ENCODE peak calls at places on chromosome 3, in five cellular contexts. One of them, this sample, is unnamed.

GRCh38 chr3:52315977-52316764 is at the start of gene DNAH1:
- DNase-seq in epithelial cell of esophagus: no peak
- DNase-seq in breast epithelium: no peak
- DNase-seq in fibroblast of mammary gland: no peak
- DNase-seq in IMR-90: no peak
- DNase-seq in this sample: peak; percentile 16

GRCh38 chr3:35521196-35521595 is 118.1 kb upstream of the ARPP21 start:
- DNase-seq in fibroblast of mammary gland: no peak
- DNase-seq in epithelial cell of esophagus: no peak
- DNase-seq in IMR-90: no peak
- DNase-seq in breast epithelium: no peak
- DNase-seq in this sample: no peak

GRCh38 chr3:131591394-131591990 is 88.7 kb upstream of the MRPL3 start:
- DNase-seq in IMR-90: peak; percentile 36
- DNase-seq in fibroblast of mammary gland: peak; percentile 67
- DNase-seq in breast epithelium: no peak
- DNase-seq in epithelial cell of esophagus: peak; percentile 32
- DNase-seq in this sample: no peak

GRCh38 chr3:157916672-157917071 is 189.5 kb downstream of the SHOX2 start:
- DNase-seq in epithelial cell of esophagus: no peak
- DNase-seq in breast epithelium: no peak
- DNase-seq in IMR-90: no peak
- DNase-seq in fibroblast of mammary gland: peak; percentile 26
- DNase-seq in this sample: no peak

GRCh38 chr3:59820352-59820934 is 770.6 kb upstream of the CFAP20DC start:
- DNase-seq in IMR-90: peak; percentile 61
- DNase-seq in breast epithelium: no peak
- DNase-seq in fibroblast of mammary gland: peak; percentile 83
- DNase-seq in epithelial cell of esophagus: peak; percentile 70
- DNase-seq in this sample: no peak

GRCh38 chr3:126135398-126136076 is 44.8 kb downstream of the ALDH1L1 start:
- DNase-seq in epithelial cell of esophagus: no peak
- DNase-seq in IMR-90: no peak
- DNase-seq in fibroblast of mammary gland: no peak
- DNase-seq in breast epithelium: peak; percentile 43
- DNase-seq in this sample: peak; percentile 53

GRCh38 chr3:12178091-12178820 is 19.5 kb upstream of the TIMP4 start:
- DNase-seq in epithelial cell of esophagus: peak; percentile 43
- DNase-seq in breast epithelium: no peak
- DNase-seq in IMR-90: peak; percentile 58
- DNase-seq in fibroblast of mammary gland: peak; percentile 90
- DNase-seq in this sample: no peak

GRCh38 chr3:169867584-169868211 is 2.0 kb downstream of the LRRC31 start:
- DNase-seq in breast epithelium: no peak
- DNase-seq in IMR-90: no peak
- DNase-seq in fibroblast of mammary gland: no peak
- DNase-seq in epithelial cell of esophagus: no peak
- DNase-seq in this sample: no peak

GRCh38 chr3:29067014-29067413 is 213.9 kb upstream of the RBMS3 start:
- DNase-seq in IMR-90: peak; percentile 57
- DNase-seq in breast epithelium: no peak
- DNase-seq in epithelial cell of esophagus: peak; percentile 86
- DNase-seq in fibroblast of mammary gland: peak; percentile 41
- DNase-seq in this sample: no peak

GRCh38 chr3:145272684-145273083 is 888.3 kb downstream of the PLOD2 start:
- DNase-seq in epithelial cell of esophagus: no peak
- DNase-seq in IMR-90: no peak
- DNase-seq in breast epithelium: no peak
- DNase-seq in fibroblast of mammary gland: peak; percentile 58
- DNase-seq in this sample: no peak

GRCh38 chr3:120471643-120472042 is 20.9 kb upstream of the FSTL1 start:
- DNase-seq in IMR-90: peak; percentile 68
- DNase-seq in breast epithelium: no peak
- DNase-seq in epithelial cell of esophagus: no peak
- DNase-seq in fibroblast of mammary gland: peak; percentile 49
- DNase-seq in this sample: no peak

GRCh38 chr3:120196333-120196732 is 88.7 kb downstream of the GPR156 start:
- DNase-seq in breast epithelium: no peak
- DNase-seq in IMR-90: no peak
- DNase-seq in fibroblast of mammary gland: no peak
- DNase-seq in epithelial cell of esophagus: no peak
- DNase-seq in this sample: no peak

GRCh38 chr3:11240496-11240895 is 31.7 kb upstream of the ATG7 start:
- DNase-seq in breast epithelium: no peak
- DNase-seq in fibroblast of mammary gland: no peak
- DNase-seq in IMR-90: no peak
- DNase-seq in epithelial cell of esophagus: no peak
- DNase-seq in this sample: no peak

GRCh38 chr3:27467545-27467944 is 16.6 kb downstream of the SLC4A7 start:
- DNase-seq in breast epithelium: no peak
- DNase-seq in IMR-90: peak; percentile 61
- DNase-seq in fibroblast of mammary gland: peak; percentile 62
- DNase-seq in epithelial cell of esophagus: peak; percentile 45
- DNase-seq in this sample: no peak

GRCh38 chr3:186466391-186466974 is 77.7 kb downstream of the CRYGS start:
- DNase-seq in breast epithelium: no peak
- DNase-seq in epithelial cell of esophagus: no peak
- DNase-seq in IMR-90: no peak
- DNase-seq in fibroblast of mammary gland: peak; percentile 70
- DNase-seq in this sample: no peak

GRCh38 chr3:187623285-187623814 is 46.8 kb downstream of the SST start:
- DNase-seq in epithelial cell of esophagus: no peak
- DNase-seq in fibroblast of mammary gland: peak; percentile 46
- DNase-seq in breast epithelium: no peak
- DNase-seq in IMR-90: no peak
- DNase-seq in this sample: no peak

GRCh38 chr3:6542795-6543194 is 318.1 kb upstream of the GRM7 start:
- DNase-seq in breast epithelium: no peak
- DNase-seq in epithelial cell of esophagus: no peak
- DNase-seq in IMR-90: no peak
- DNase-seq in fibroblast of mammary gland: no peak
- DNase-seq in this sample: no peak

GRCh38 chr3:17500618-17501017 is 241.8 kb downstream of the TBC1D5 start:
- DNase-seq in IMR-90: peak; percentile 36
- DNase-seq in fibroblast of mammary gland: no peak
- DNase-seq in epithelial cell of esophagus: peak; percentile 47
- DNase-seq in breast epithelium: no peak
- DNase-seq in this sample: no peak

GRCh38 chr3:179068779-179069530 is 2.7 kb downstream of the ZMAT3 start:
- DNase-seq in breast epithelium: no peak
- DNase-seq in fibroblast of mammary gland: peak; percentile 47
- DNase-seq in IMR-90: peak; percentile 40
- DNase-seq in epithelial cell of esophagus: peak; percentile 43
- DNase-seq in this sample: no peak

DNA sequence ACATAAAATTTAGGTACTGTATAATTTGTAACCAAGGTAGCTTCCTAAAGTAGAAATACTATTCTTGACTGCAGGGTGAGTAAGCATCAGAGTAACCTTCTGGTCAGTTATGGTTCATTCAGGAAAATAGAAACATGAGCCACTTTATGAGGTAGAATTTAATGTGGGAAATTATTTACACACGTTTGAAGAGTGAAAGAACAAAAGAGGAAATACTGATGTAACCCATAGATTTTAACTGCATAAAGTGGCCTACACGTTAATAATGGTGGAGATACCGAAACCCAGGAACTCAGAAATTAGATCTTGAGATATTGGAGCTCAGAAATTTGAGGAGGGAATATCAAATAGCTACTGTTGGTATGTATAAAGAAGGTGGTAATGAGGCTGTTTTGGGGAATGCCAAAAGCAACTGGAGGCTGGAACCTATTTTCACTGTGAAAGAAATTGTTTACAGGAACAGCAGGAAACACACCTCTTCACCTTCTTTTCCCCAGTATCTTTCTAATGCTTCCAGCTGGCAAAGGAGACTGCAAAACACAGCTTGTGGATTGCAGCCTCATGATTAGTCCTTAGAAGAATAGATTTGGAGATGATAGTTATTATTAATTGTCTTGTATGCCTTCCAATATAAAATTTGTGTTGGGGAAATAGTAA is 216.1 kb downstream of the DOCK3 start:
- DNase-seq in IMR-90: no peak
- DNase-seq in fibroblast of mammary gland: no peak
- DNase-seq in breast epithelium: no peak
- DNase-seq in epithelial cell of esophagus: no peak
- DNase-seq in this sample: no peak
- H3K4me3 ChIP-seq in IMR-90: no peak overlapping the region
- H3K4me3 ChIP-seq in fibroblast of mammary gland: no peak overlapping the region
- H3K4me3 ChIP-seq in breast epithelium: no peak overlapping the region
- H3K4me3 ChIP-seq in epithelial cell of esophagus: no peak overlapping the region
- H3K4me3 ChIP-seq in this sample: no peak overlapping the region

GRCh38 chr3:56813656-56813965 is 11.9 kb upstream of the ARHGEF3 start:
- DNase-seq in fibroblast of mammary gland: no peak
- DNase-seq in epithelial cell of esophagus: no peak
- DNase-seq in breast epithelium: no peak
- DNase-seq in IMR-90: no peak
- DNase-seq in this sample: no peak
- H3K4me3 ChIP-seq in fibroblast of mammary gland: no peak overlapping the region
- H3K4me3 ChIP-seq in epithelial cell of esophagus: no peak overlapping the region
- H3K4me3 ChIP-seq in breast epithelium: no peak overlapping the region
- H3K4me3 ChIP-seq in IMR-90: no peak overlapping the region
- H3K4me3 ChIP-seq in this sample: no peak overlapping the region

DNA sequence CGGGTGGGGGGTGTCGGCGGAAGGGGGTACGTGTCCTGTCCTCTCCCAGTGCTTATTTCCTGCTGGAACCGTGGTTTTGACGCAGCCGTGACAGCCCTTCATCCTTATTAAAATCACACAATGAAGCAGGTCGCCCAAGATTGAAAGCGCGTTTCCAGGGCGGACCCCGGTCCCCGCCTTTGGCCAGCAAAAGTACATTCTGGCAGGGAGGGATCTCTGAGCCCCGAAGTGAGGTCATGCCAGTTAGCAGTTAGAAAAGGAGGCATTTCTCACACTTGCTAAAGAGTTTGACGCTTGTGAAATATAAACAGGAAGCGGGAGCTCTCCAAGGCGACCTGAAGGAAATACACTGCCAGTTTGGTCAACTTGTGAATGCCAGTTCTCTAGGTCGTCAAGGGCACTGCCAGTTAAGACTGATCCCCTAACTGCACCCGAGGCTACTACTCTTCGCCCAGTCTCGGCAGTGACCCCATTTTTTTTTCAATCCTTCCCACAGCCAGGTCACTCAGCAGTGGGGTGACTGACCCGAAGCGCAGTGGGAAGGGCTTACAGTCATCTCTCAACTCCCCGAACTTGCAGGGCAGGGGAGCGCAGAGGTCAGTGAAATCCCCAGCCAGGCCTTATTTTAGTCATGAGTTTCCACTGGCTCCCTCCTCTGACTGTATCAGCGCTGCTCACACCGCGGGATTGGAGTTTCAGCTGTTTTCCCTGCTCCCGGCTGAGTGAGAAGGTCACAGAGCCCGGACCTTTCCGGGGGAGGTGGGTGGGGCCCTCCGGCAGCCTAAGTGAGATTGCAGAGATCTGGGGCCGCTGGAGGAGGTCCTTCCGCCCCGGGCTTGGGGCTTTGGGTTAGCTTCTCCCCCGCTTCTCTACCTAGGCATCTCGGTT is 2.0 kb upstream of the BHLHE40 start:
- DNase-seq in breast epithelium: peak; percentile 79
- DNase-seq in fibroblast of mammary gland: peak; percentile 95
- DNase-seq in IMR-90: peak; percentile 84
- DNase-seq in epithelial cell of esophagus: peak; percentile 83
- DNase-seq in this sample: peak; percentile 90
- H3K4me3 ChIP-seq in breast epithelium: peak overlapping the region; percentile 95
- H3K4me3 ChIP-seq in fibroblast of mammary gland: peak overlapping the region; percentile 56
- H3K4me3 ChIP-seq in IMR-90: peak overlapping the region; percentile 55
- H3K4me3 ChIP-seq in epithelial cell of esophagus: peak overlapping the region; percentile 43
- H3K4me3 ChIP-seq in this sample: peak overlapping the region; percentile 45

GRCh38 chr3:196737655-196738054 is 2.0 kb upstream of the PAK2 start:
- DNase-seq in epithelial cell of esophagus: no peak
- DNase-seq in IMR-90: no peak
- DNase-seq in breast epithelium: no peak
- DNase-seq in fibroblast of mammary gland: no peak
- DNase-seq in this sample: no peak
- H3K4me3 ChIP-seq in epithelial cell of esophagus: no peak overlapping the region
- H3K4me3 ChIP-seq in IMR-90: no peak overlapping the region
- H3K4me3 ChIP-seq in breast epithelium: no peak overlapping the region
- H3K4me3 ChIP-seq in fibroblast of mammary gland: no peak overlapping the region
- H3K4me3 ChIP-seq in this sample: no peak overlapping the region

GRCh38 chr3:62151591-62151990 is 221.8 kb downstream of the FEZF2 start:
- DNase-seq in breast epithelium: no peak
- DNase-seq in fibroblast of mammary gland: peak; percentile 20
- DNase-seq in epithelial cell of esophagus: no peak
- DNase-seq in IMR-90: peak; percentile 43
- DNase-seq in this sample: no peak

GRCh38 chr3:62149539-62149938 is 223.8 kb downstream of the FEZF2 start:
- DNase-seq in epithelial cell of esophagus: peak; percentile 4
- DNase-seq in IMR-90: no peak
- DNase-seq in fibroblast of mammary gland: no peak
- DNase-seq in breast epithelium: no peak
- DNase-seq in this sample: no peak

GRCh38 chr3:62153231-62153630 is 220.1 kb downstream of the FEZF2 start:
- DNase-seq in fibroblast of mammary gland: no peak
- DNase-seq in epithelial cell of esophagus: no peak
- DNase-seq in IMR-90: no peak
- DNase-seq in breast epithelium: no peak
- DNase-seq in this sample: no peak

GRCh38 chr3:62154457-62155148 is 218.7 kb downstream of the FEZF2 start:
- DNase-seq in epithelial cell of esophagus: no peak
- DNase-seq in breast epithelium: no peak
- DNase-seq in IMR-90: no peak
- DNase-seq in fibroblast of mammary gland: no peak
- DNase-seq in this sample: no peak

DNA sequence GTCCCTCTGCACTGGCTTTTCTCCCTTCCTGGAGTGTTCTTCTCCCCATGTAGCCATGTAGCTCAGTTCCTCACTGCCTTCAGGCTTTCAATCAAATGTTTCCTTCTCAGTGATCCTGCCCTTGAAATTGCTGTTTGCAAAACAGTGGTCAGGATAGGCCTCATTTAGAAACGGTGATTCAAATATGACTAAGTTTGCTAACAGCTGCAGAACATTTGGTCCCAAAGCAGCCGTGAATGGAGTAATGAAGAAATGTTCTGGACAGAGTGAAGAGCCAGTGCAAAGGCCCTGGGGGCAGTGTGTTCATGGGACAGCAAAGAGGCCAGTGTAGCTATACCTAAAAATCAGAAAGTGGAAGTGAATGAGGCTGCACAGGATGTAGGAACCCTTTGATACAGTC is 223.4 kb downstream of the FEZF2 start:
- DNase-seq in IMR-90: peak; percentile 77
- DNase-seq in breast epithelium: no peak
- DNase-seq in fibroblast of mammary gland: peak; percentile 84
- DNase-seq in epithelial cell of esophagus: peak; percentile 71
- DNase-seq in this sample: no peak
- H3K4me3 ChIP-seq in IMR-90: no peak overlapping the region
- H3K4me3 ChIP-seq in breast epithelium: no peak overlapping the region
- H3K4me3 ChIP-seq in fibroblast of mammary gland: no peak overlapping the region
- H3K4me3 ChIP-seq in epithelial cell of esophagus: no peak overlapping the region
- H3K4me3 ChIP-seq in this sample: no peak overlapping the region

GRCh38 chr3:1848935-1849334 is 249.7 kb upstream of the CNTN4 start:
- DNase-seq in breast epithelium: no peak
- DNase-seq in IMR-90: no peak
- DNase-seq in epithelial cell of esophagus: no peak
- DNase-seq in fibroblast of mammary gland: no peak
- DNase-seq in this sample: no peak
- H3K4me3 ChIP-seq in breast epithelium: no peak overlapping the region
- H3K4me3 ChIP-seq in IMR-90: no peak overlapping the region
- H3K4me3 ChIP-seq in epithelial cell of esophagus: no peak overlapping the region
- H3K4me3 ChIP-seq in fibroblast of mammary gland: no peak overlapping the region
- H3K4me3 ChIP-seq in this sample: no peak overlapping the region